ENCODE peak calls at places on chromosomes 3 and 15, in ten cellular contexts. One of them, this sample, is unnamed.

GRCh38 chr3:76505202-76505875 is 534.6 kb upstream of the ROBO2 start:
- DNase-seq in ovary: no peak
- DNase-seq in A549: no peak
- DNase-seq in GM12878: no peak
- DNase-seq in right lobe of liver: no peak
- DNase-seq in breast epithelium: no peak
- DNase-seq in IMR-90: no peak
- DNase-seq in tibial nerve: no peak
- DNase-seq in H54: no peak
- DNase-seq in uterus: no peak
- DNase-seq in this sample: no peak

GRCh38 chr3:49799761-49800160 is at the start of gene CDHR4:
- DNase-seq in ovary: no peak
- DNase-seq in A549: peak; percentile 72
- DNase-seq in GM12878: no peak
- DNase-seq in right lobe of liver: no peak
- DNase-seq in breast epithelium: no peak
- DNase-seq in IMR-90: peak; percentile 72
- DNase-seq in tibial nerve: peak; percentile 65
- DNase-seq in H54: peak; percentile 91
- DNase-seq in uterus: no peak
- DNase-seq in this sample: peak; percentile 76

GRCh38 chr15:22808761-22809280 is 22.4 kb downstream of the NIPA1 start:
- DNase-seq in ovary: no peak
- DNase-seq in A549: no peak
- DNase-seq in GM12878: no peak
- DNase-seq in right lobe of liver: no peak
- DNase-seq in breast epithelium: no peak
- DNase-seq in IMR-90: no peak
- DNase-seq in tibial nerve: no peak
- DNase-seq in H54: no peak
- DNase-seq in uterus: no peak
- DNase-seq in this sample: no peak

GRCh38 chr15:57734860-57735259 is 28.3 kb downstream of the POLR2M start:
- DNase-seq in ovary: no peak
- DNase-seq in A549: no peak
- DNase-seq in GM12878: no peak
- DNase-seq in right lobe of liver: no peak
- DNase-seq in breast epithelium: no peak
- DNase-seq in IMR-90: no peak
- DNase-seq in tibial nerve: no peak
- DNase-seq in H54: no peak
- DNase-seq in uterus: no peak
- DNase-seq in this sample: no peak

GRCh38 chr3:9452417-9452816 is 55.0 kb downstream of the SETD5 start:
- DNase-seq in ovary: no peak
- DNase-seq in A549: no peak
- DNase-seq in GM12878: no peak
- DNase-seq in right lobe of liver: no peak
- DNase-seq in breast epithelium: no peak
- DNase-seq in IMR-90: peak; percentile 19
- DNase-seq in tibial nerve: no peak
- DNase-seq in H54: no peak
- DNase-seq in uterus: no peak
- DNase-seq in this sample: peak; percentile 9

GRCh38 chr3:141686477-141687280 is 51.4 kb upstream of the RNF7 start:
- DNase-seq in ovary: peak; percentile 47
- DNase-seq in A549: peak; percentile 4
- DNase-seq in GM12878: no peak
- DNase-seq in right lobe of liver: peak; percentile 94
- DNase-seq in breast epithelium: no peak
- DNase-seq in IMR-90: peak; percentile 72
- DNase-seq in tibial nerve: peak; percentile 45
- DNase-seq in H54: peak; percentile 80
- DNase-seq in uterus: peak; percentile 59
- DNase-seq in this sample: peak; percentile 9

GRCh38 chr15:55829826-55830225 is 86.9 kb upstream of the PRTG start:
- DNase-seq in ovary: no peak
- DNase-seq in A549: no peak
- DNase-seq in GM12878: peak; percentile 32
- DNase-seq in right lobe of liver: no peak
- DNase-seq in breast epithelium: no peak
- DNase-seq in IMR-90: no peak
- DNase-seq in tibial nerve: no peak
- DNase-seq in H54: no peak
- DNase-seq in uterus: no peak
- DNase-seq in this sample: no peak

GRCh38 chr3:179421500-179421899 is 29.8 kb downstream of the GNB4 start:
- DNase-seq in ovary: no peak
- DNase-seq in A549: peak; percentile 11
- DNase-seq in GM12878: no peak
- DNase-seq in right lobe of liver: no peak
- DNase-seq in breast epithelium: no peak
- DNase-seq in IMR-90: peak; percentile 41
- DNase-seq in tibial nerve: peak; percentile 23
- DNase-seq in H54: no peak
- DNase-seq in uterus: no peak
- DNase-seq in this sample: peak; percentile 3

GRCh38 chr3:61667417-61668213 is 106.2 kb downstream of the PTPRG start:
- DNase-seq in ovary: no peak
- DNase-seq in A549: no peak
- DNase-seq in GM12878: no peak
- DNase-seq in right lobe of liver: peak; percentile 46
- DNase-seq in breast epithelium: no peak
- DNase-seq in IMR-90: no peak
- DNase-seq in tibial nerve: no peak
- DNase-seq in H54: no peak
- DNase-seq in uterus: no peak
- DNase-seq in this sample: no peak

GRCh38 chr3:44396200-44397171 is 57.9 kb downstream of the TCAIM start:
- DNase-seq in ovary: no peak
- DNase-seq in A549: no peak
- DNase-seq in GM12878: no peak
- DNase-seq in right lobe of liver: no peak
- DNase-seq in breast epithelium: no peak
- DNase-seq in IMR-90: no peak
- DNase-seq in tibial nerve: no peak
- DNase-seq in H54: no peak
- DNase-seq in uterus: no peak
- DNase-seq in this sample: no peak

GRCh38 chr3:131036200-131036816 is 9.6 kb downstream of the NEK11 start:
- DNase-seq in ovary: no peak
- DNase-seq in A549: peak; percentile 12
- DNase-seq in GM12878: no peak
- DNase-seq in right lobe of liver: no peak
- DNase-seq in breast epithelium: no peak
- DNase-seq in IMR-90: peak; percentile 88
- DNase-seq in tibial nerve: no peak
- DNase-seq in H54: peak; percentile 33
- DNase-seq in uterus: no peak
- DNase-seq in this sample: no peak

GRCh38 chr3:120364821-120365220 is 15.7 kb upstream of the LRRC58 start:
- DNase-seq in ovary: no peak
- DNase-seq in A549: no peak
- DNase-seq in GM12878: no peak
- DNase-seq in right lobe of liver: no peak
- DNase-seq in breast epithelium: no peak
- DNase-seq in IMR-90: peak; percentile 39
- DNase-seq in tibial nerve: no peak
- DNase-seq in H54: no peak
- DNase-seq in uterus: no peak
- DNase-seq in this sample: no peak

GRCh38 chr3:184811034-184811433 is 932 bp upstream of the VPS8 start:
- DNase-seq in ovary: no peak
- DNase-seq in A549: no peak
- DNase-seq in GM12878: no peak
- DNase-seq in right lobe of liver: no peak
- DNase-seq in breast epithelium: no peak
- DNase-seq in IMR-90: no peak
- DNase-seq in tibial nerve: no peak
- DNase-seq in H54: no peak
- DNase-seq in uterus: no peak
- DNase-seq in this sample: no peak

GRCh38 chr3:184811663-184811998 is 335 bp upstream of the VPS8 start:
- DNase-seq in ovary: no peak
- DNase-seq in A549: no peak
- DNase-seq in GM12878: no peak
- DNase-seq in right lobe of liver: no peak
- DNase-seq in breast epithelium: no peak
- DNase-seq in IMR-90: no peak
- DNase-seq in tibial nerve: no peak
- DNase-seq in H54: no peak
- DNase-seq in uterus: no peak
- DNase-seq in this sample: no peak

GRCh38 chr3:184813357-184813756 is 1.4 kb downstream of the VPS8 start:
- DNase-seq in ovary: no peak
- DNase-seq in A549: no peak
- DNase-seq in GM12878: no peak
- DNase-seq in right lobe of liver: no peak
- DNase-seq in breast epithelium: no peak
- DNase-seq in IMR-90: no peak
- DNase-seq in tibial nerve: no peak
- DNase-seq in H54: no peak
- DNase-seq in uterus: no peak
- DNase-seq in this sample: no peak

GRCh38 chr3:184812845-184813157 is 835 bp downstream of the VPS8 start:
- DNase-seq in ovary: no peak
- DNase-seq in A549: no peak
- DNase-seq in GM12878: no peak
- DNase-seq in right lobe of liver: no peak
- DNase-seq in breast epithelium: no peak
- DNase-seq in IMR-90: no peak
- DNase-seq in tibial nerve: no peak
- DNase-seq in H54: no peak
- DNase-seq in uterus: no peak
- DNase-seq in this sample: no peak

DNA sequence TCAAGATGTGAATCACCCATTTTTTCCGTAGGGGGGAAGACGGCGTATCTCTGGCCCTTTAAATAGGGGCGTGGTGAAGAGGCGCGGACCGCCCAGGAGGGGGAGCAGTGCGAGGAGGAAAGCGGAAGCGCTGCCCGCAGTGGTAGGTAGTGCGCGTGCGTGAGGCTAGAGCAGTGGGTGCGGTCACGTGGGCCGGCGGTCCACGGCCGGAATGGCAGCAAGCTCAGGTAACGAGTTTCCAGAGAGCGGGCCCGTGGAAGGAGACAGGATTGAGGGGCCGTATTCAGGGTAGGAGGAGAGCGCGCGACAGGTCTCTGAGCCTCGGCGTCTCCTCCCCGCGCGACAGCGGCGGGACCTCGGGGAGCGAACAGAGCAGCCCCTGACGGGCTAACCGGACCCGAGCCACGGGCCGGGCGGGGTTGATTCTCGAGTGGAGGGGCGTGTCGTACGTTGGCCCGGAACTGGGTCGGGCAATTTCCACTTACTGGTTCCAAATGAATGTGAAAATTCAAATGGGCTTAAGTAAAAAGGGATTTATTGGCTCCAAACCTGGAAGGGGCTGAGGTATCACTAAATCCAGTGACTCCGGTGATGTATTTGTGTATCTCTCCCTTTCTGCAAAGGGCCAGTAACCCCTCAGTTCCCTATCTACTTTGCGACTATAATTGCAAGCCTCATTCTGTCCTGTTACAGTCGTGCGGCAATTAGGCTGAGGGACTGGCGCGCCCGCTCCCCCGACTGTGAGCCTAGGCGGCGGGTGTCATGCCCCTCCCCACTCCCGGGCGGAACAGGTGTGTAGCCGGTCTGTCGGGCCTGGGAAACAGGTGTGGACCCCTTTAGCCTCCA is at the start of gene VPS8:
- DNase-seq in ovary: peak; percentile 96
- DNase-seq in A549: peak; percentile 91
- DNase-seq in GM12878: peak; percentile 91
- DNase-seq in right lobe of liver: peak; percentile 98
- DNase-seq in breast epithelium: peak; percentile 94
- DNase-seq in IMR-90: peak; percentile 93
- DNase-seq in tibial nerve: peak; percentile 94
- DNase-seq in H54: peak; percentile 95
- DNase-seq in uterus: peak; percentile 96
- DNase-seq in this sample: peak; percentile 97
- TF ChIP-seq POLR2A in ovary: peak; percentile 44
- TF ChIP-seq POLR2A in A549: peak; percentile 90
- TF ChIP-seq POLR2A in GM12878: peak; percentile 93
- TF ChIP-seq POLR2A in right lobe of liver: peak; percentile 73
- TF ChIP-seq POLR2A in breast epithelium: peak; percentile 58
- TF ChIP-seq POLR2A in IMR-90: peak; percentile 72
- TF ChIP-seq POLR2A in tibial nerve: peak; percentile 74
- TF ChIP-seq POLR2A in H54: peak; percentile 90
- TF ChIP-seq POLR2A in uterus: peak; percentile 55
- TF ChIP-seq POLR2A in this sample: peak; percentile 79

DNA sequence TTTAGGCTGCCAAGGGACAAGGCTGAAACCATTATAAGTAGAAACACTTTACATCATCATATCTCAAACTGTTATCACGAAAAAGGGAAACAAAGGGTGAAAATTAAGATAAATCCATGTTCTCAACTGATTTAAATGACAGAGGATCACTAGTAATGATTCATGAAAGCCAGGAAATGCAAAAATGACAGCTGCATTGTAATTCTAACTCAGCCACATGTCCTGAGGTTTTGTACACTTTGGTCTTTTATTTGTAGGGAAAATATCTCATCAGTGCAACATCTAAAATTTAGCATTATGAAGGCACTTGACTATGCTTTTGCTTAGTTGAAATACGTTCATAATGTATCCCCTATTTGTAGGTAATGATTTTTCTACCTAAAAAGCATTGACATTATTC is 379.7 kb downstream of the TIGIT start:
- DNase-seq in ovary: no peak
- DNase-seq in A549: no peak
- DNase-seq in GM12878: no peak
- DNase-seq in right lobe of liver: no peak
- DNase-seq in breast epithelium: no peak
- DNase-seq in IMR-90: no peak
- DNase-seq in tibial nerve: no peak
- DNase-seq in H54: no peak
- DNase-seq in uterus: no peak
- DNase-seq in this sample: no peak
- TF ChIP-seq POLR2A in ovary: no peak
- TF ChIP-seq POLR2A in A549: no peak
- TF ChIP-seq POLR2A in GM12878: no peak
- TF ChIP-seq POLR2A in right lobe of liver: no peak
- TF ChIP-seq POLR2A in breast epithelium: no peak
- TF ChIP-seq POLR2A in IMR-90: no peak
- TF ChIP-seq POLR2A in tibial nerve: no peak
- TF ChIP-seq POLR2A in H54: no peak
- TF ChIP-seq POLR2A in uterus: no peak
- TF ChIP-seq POLR2A in this sample: no peak

GRCh38 chr3:112464264-112464663 is 35.0 kb downstream of the BTLA start:
- DNase-seq in ovary: no peak
- DNase-seq in A549: no peak
- DNase-seq in GM12878: peak; percentile 67
- DNase-seq in right lobe of liver: no peak
- DNase-seq in breast epithelium: no peak
- DNase-seq in IMR-90: no peak
- DNase-seq in tibial nerve: no peak
- DNase-seq in H54: no peak
- DNase-seq in uterus: no peak
- DNase-seq in this sample: no peak
- TF ChIP-seq POLR2A in ovary: no peak
- TF ChIP-seq POLR2A in A549: no peak
- TF ChIP-seq POLR2A in GM12878: no peak
- TF ChIP-seq POLR2A in right lobe of liver: no peak
- TF ChIP-seq POLR2A in breast epithelium: no peak
- TF ChIP-seq POLR2A in IMR-90: no peak
- TF ChIP-seq POLR2A in tibial nerve: no peak
- TF ChIP-seq POLR2A in H54: no peak
- TF ChIP-seq POLR2A in uterus: no peak
- TF ChIP-seq POLR2A in this sample: no peak

GRCh38 chr3:64023187-64023860 is at the start of gene PSMD6:
- DNase-seq in ovary: peak; percentile 89
- DNase-seq in A549: peak; percentile 85
- DNase-seq in GM12878: peak; percentile 49
- DNase-seq in right lobe of liver: peak; percentile 90
- DNase-seq in breast epithelium: peak; percentile 86
- DNase-seq in IMR-90: peak; percentile 79
- DNase-seq in tibial nerve: peak; percentile 88
- DNase-seq in H54: peak; percentile 79
- DNase-seq in uterus: peak; percentile 90
- DNase-seq in this sample: peak; percentile 92
- TF ChIP-seq POLR2A in ovary: peak; percentile 40
- TF ChIP-seq POLR2A in A549: peak; percentile 59
- TF ChIP-seq POLR2A in GM12878: peak; percentile 97
- TF ChIP-seq POLR2A in right lobe of liver: peak; percentile 24
- TF ChIP-seq POLR2A in breast epithelium: no peak
- TF ChIP-seq POLR2A in IMR-90: peak; percentile 84
- TF ChIP-seq POLR2A in tibial nerve: no peak
- TF ChIP-seq POLR2A in H54: peak; percentile 78
- TF ChIP-seq POLR2A in uterus: no peak
- TF ChIP-seq POLR2A in this sample: peak; percentile 88